ENCODE peak calls at places on chromosomes 4 and X, in four cellular contexts. Q, G, H and Y are unnamed samples.

GRCh38 chr4:88655226-88655625 is 42.4 kb downstream of the NAP1L5 start:
- DNase-seq in Q (no peak), G (no peak), H (no peak), Y (no peak)

GRCh38 chrX:40893251-40893910 is 158.0 kb upstream of the MED14 start:
- DNase-seq in Q (no peak), G (no peak), H (no peak), Y (no peak)

GRCh38 chr4:170014359-170015008 is 11.7 kb downstream of the MFAP3L start:
- DNase-seq in Q (no peak), G (no peak), H (no peak), Y (peak)

GRCh38 chr4:128601992-128602695 is 207.4 kb upstream of the JADE1 start:
- DNase-seq in Q (peak), G (no peak), H (no peak), Y (peak)

GRCh38 chr4:78512357-78512920 is 39.1 kb upstream of the ANXA3 start:
- DNase-seq in Q (no peak), G (no peak), H (peak), Y (no peak)

GRCh38 chr4:100017627-100018310 is 67.7 kb upstream of the H2AZ1 start:
- DNase-seq in Q (no peak), G (no peak), H (no peak), Y (peak)

GRCh38 chrX:117969782-117970181 is 146.8 kb downstream of the KLHL13 start:
- DNase-seq in Q (no peak), G (no peak), H (no peak), Y (no peak)

GRCh38 chrX:31483336-31483735 is 411.5 kb upstream of the FTHL17 start:
- DNase-seq in Q (no peak), G (peak), H (no peak), Y (peak)

GRCh38 chr4:116952530-116953108 is 132.8 kb downstream of the TRAM1L1 start:
- DNase-seq in Q (no peak), G (no peak), H (no peak), Y (no peak)

GRCh38 chrX:70030242-70030823 is 19.4 kb downstream of the AWAT2 start:
- DNase-seq in Q (no peak), G (no peak), H (peak), Y (peak)

GRCh38 chr4:118746251-118746919 is 61.2 kb downstream of the METTL14 start:
- DNase-seq in Q (no peak), G (no peak), H (no peak), Y (no peak)

GRCh38 chrX:71098951-71099506 is 3.4 kb downstream of the FOXO4 start:
- DNase-seq in Q (no peak), G (no peak), H (no peak), Y (no peak)

GRCh38 chr4:185394568-185395254 is 1.0 kb downstream of the LRP2BP start:
- DNase-seq in Q (no peak), G (no peak), H (no peak), Y (no peak)

GRCh38 chr4:84582302-84582987 is 482 bp upstream of the CDS1 start:
- DNase-seq in Q (peak), G (no peak), H (peak), Y (peak)

GRCh38 chrX:11429543-11430085 is 136.4 kb downstream of the AMELX start:
- DNase-seq in Q (no peak), G (no peak), H (no peak), Y (no peak)

GRCh38 chr4:184282251-184282713 is 64.6 kb upstream of the ENPP6 start:
- DNase-seq in Q (no peak), G (no peak), H (peak), Y (peak)

GRCh38 chr4:54499308-54500074 is 158.3 kb upstream of the KIT start:
- DNase-seq in Q (no peak), G (peak), H (no peak), Y (peak)

GRCh38 chr4:288891-289290 is 16.4 kb downstream of the ZNF732 start:
- DNase-seq in Q (no peak), G (no peak), H (no peak), Y (peak)

GRCh38 chr4:76943790-76944189 is 5.8 kb upstream of the SEPTIN11 start:
- DNase-seq in Q (no peak), G (no peak), H (no peak), Y (peak)

GRCh38 chr4:184309241-184310170 is 91.8 kb upstream of the ENPP6 start:
- DNase-seq in Q (no peak), G (no peak), H (no peak), Y (no peak)

GRCh38 chr4:184849184-184849583 is 23.4 kb upstream of the ACSL1 start:
- DNase-seq in Q (no peak), G (no peak), H (no peak), Y (no peak)

GRCh38 chr4:145876531-145877180 is 62.0 kb downstream of the ZNF827 start:
- DNase-seq in Q (no peak), G (no peak), H (no peak), Y (no peak)

GRCh38 chr4:156190606-156191005 is 236.9 kb upstream of the CTSO start:
- DNase-seq in Q (no peak), G (peak), H (no peak), Y (peak)

GRCh38 chr4:128775916-128776315 is 33.6 kb upstream of the JADE1 start:
- DNase-seq in Q (no peak), G (no peak), H (no peak), Y (no peak)

GRCh38 chr4:122309988-122310626 is 68.7 kb upstream of the ADAD1 start:
- DNase-seq in Q (no peak), G (no peak), H (no peak), Y (peak)

GRCh38 chr4:168832746-168833575 is 177.1 kb downstream of the CBR4 start:
- DNase-seq in Q (peak), G (no peak), H (peak), Y (peak)

GRCh38 chr4:123554819-123555499 is 158.4 kb downstream of the SPRY1 start:
- DNase-seq in Q (peak), G (no peak), H (peak), Y (no peak)

GRCh38 chr4:140924761-140925392 is 168.7 kb upstream of the TBC1D9 start:
- DNase-seq in Q (no peak), G (no peak), H (no peak), Y (no peak)

GRCh38 chr4:146119845-146120404 is 55.6 kb upstream of the LSM6 start:
- DNase-seq in Q (no peak), G (no peak), H (no peak), Y (no peak)

GRCh38 chrX:38028300-38028699 is 21.9 kb downstream of the SYTL5 start:
- DNase-seq in Q (no peak), G (no peak), H (no peak), Y (no peak)
- TF ChIP-seq CTCF in Q (no peak), G (no peak), H (no peak), Y (no peak)

GRCh38 chr4:173590697-173591096 is 60.7 kb upstream of the HAND2 start:
- DNase-seq in Q (peak), G (no peak), H (no peak), Y (no peak)

GRCh38 chr4:173585876-173586572 is 56.0 kb upstream of the HAND2 start:
- DNase-seq in Q (no peak), G (no peak), H (no peak), Y (no peak)

DNA sequence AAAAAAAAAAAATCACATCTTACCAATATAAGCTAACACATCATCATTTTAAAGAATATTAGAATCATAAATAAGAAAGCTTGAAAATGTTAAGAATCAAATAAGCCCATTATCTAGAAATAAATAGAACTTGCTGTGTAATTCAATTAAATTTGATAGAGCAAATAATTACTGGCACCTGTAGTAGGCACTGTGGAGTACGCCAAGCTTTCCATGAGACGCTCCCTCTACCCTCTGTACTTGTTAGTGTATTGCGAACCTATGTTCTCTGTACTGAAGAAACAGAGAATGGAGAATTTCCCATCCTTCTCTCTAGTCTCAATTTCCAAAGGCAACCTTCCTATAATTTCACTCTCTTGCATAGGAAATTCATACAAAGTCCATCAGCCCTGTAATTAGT is 61.7 kb upstream of the HAND2 start:
- DNase-seq in Q (no peak), G (no peak), H (no peak), Y (no peak)
- TF ChIP-seq CTCF in Q (no peak), G (no peak), H (no peak), Y (no peak)

GRCh38 chr4:134463771-134464170 is 262.2 kb upstream of the PABPC4L start:
- DNase-seq in Q (no peak), G (no peak), H (no peak), Y (no peak)

GRCh38 chr4:134470544-134470943 is 269.0 kb upstream of the PABPC4L start:
- DNase-seq in Q (no peak), G (no peak), H (peak), Y (peak)

GRCh38 chr4:134465417-134465816 is 263.8 kb upstream of the PABPC4L start:
- DNase-seq in Q (no peak), G (no peak), H (no peak), Y (no peak)
- TF ChIP-seq CTCF in Q (no peak), G (no peak), H (no peak), Y (no peak)

GRCh38 chrX:10110984-10111363 is 45.8 kb upstream of the CLCN4 start:
- DNase-seq in Q (no peak), G (no peak), H (no peak), Y (no peak)

GRCh38 chrX:10110316-10110932 is 46.4 kb upstream of the CLCN4 start:
- DNase-seq in Q (no peak), G (no peak), H (no peak), Y (no peak)

GRCh38 chrX:10111364-10112148 is 45.2 kb upstream of the CLCN4 start:
- DNase-seq in Q (peak), G (no peak), H (peak), Y (no peak)

GRCh38 chrX:10108288-10108687 is 48.5 kb upstream of the CLCN4 start:
- DNase-seq in Q (no peak), G (no peak), H (no peak), Y (peak)

GRCh38 chrX:10109695-10110094 is 47.1 kb upstream of the CLCN4 start:
- DNase-seq in Q (no peak), G (no peak), H (peak), Y (no peak)
- TF ChIP-seq CTCF in Q (no peak), G (no peak), H (no peak), Y (no peak)

GRCh38 chr4:4260185-4260751 is 12.2 kb upstream of the TMEM128 start:
- DNase-seq in Q (no peak), G (peak), H (no peak), Y (peak)
- TF ChIP-seq CTCF in Q (no peak), G (peak), H (peak), Y (peak)

DNA sequence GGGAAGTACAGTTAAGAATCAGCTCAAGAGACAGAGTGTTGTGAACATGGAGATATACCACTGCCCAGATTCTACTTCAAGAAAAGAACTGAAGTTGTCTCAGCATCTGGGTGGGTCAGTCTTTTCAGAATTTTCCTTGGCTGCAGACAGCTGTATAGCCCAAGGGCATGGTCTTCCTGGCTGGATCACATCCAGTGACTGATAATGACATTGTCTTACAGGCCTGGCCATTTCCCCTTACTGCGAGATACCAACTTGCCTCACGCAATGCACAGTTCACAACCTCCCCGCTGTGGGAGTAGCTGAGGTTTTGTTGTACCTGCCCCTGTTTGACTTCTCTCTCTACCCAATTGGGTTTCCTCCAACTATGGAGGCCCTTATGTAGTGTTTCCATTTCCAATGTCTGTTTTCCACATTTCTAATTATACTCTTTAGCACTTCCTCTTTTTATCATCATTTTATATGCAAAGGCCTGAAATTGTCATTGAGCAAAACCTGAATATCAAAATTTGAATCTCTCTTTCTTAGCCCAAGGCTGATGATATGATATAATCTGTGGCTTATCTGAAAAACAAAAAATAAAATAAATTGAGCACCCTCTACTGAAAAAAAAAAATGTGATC is 209.1 kb downstream of the NAF1 start:
- DNase-seq in Q (no peak), G (no peak), H (no peak), Y (no peak)
- TF ChIP-seq CTCF in Q (no peak), G (no peak), H (no peak), Y (no peak)